ENCODE peak calls at places on chromosomes 5 and 9, in nine cellular contexts. Q is lower leg skin; U is cardiac muscle cell; X is uterus; O is CD4-positive, alpha-beta T cell; H is foreskin keratinocyte; C is HCT116; D is pancreas; L is BJ. K is an unnamed sample.

GRCh38 chr5:4831325-4831724 is 308.8 kb upstream of the ADAMTS16 start:
- DNase-seq in O (no peak), U (no peak), Q (no peak), H (no peak), D (no peak), C (no peak), L (no peak), X (no peak), K (no peak)

GRCh38 chr5:143217065-143217803 is 186.3 kb downstream of the NR3C1 start:
- DNase-seq in X (no peak), L (no peak), Q (no peak), D (no peak), U (no peak), C (no peak), O (no peak), H (peak), K (peak)

GRCh38 chr9:126979461-126979860 is 64.9 kb downstream of the RALGPS1 start:
- DNase-seq in D (no peak), Q (peak), O (no peak), H (peak), L (no peak), U (no peak), C (no peak), X (no peak), K (no peak)

GRCh38 chr5:45454114-45454513 is 242.1 kb downstream of the HCN1 start:
- DNase-seq in Q (no peak), L (no peak), D (no peak), X (no peak), O (no peak), C (peak), U (peak), H (no peak), K (no peak)

GRCh38 chr5:53249529-53249928 is 140.0 kb upstream of the MOCS2 start:
- DNase-seq in X (no peak), L (peak), D (no peak), C (no peak), U (no peak), O (no peak), H (peak), Q (no peak), K (no peak)

GRCh38 chr9:108286807-108287206 is 569.0 kb downstream of the ACTL7B start:
- DNase-seq in C (no peak), H (no peak), O (no peak), L (no peak), U (no peak), D (no peak), X (no peak), Q (no peak), K (no peak)

GRCh38 chr5:135829681-135830383 is 4.6 kb upstream of the SLC25A48 start:
- DNase-seq in C (peak), Q (peak), H (peak), U (peak), D (no peak), O (no peak), L (no peak), X (no peak), K (peak)

GRCh38 chr9:110050925-110051355 is 157.0 kb downstream of the C9orf152 start:
- DNase-seq in X (peak), C (peak), L (peak), H (peak), O (no peak), Q (peak), D (no peak), U (no peak), K (no peak)

GRCh38 chr5:158590936-158591863 is 508.5 kb downstream of the EBF1 start:
- DNase-seq in C (no peak), L (peak), X (peak), U (peak), Q (no peak), D (no peak), O (no peak), H (peak), K (no peak)

GRCh38 chr9:22142681-22143080 is 133.6 kb upstream of the CDKN2B start:
- DNase-seq in D (no peak), L (no peak), O (no peak), H (peak), C (no peak), Q (no peak), X (no peak), U (no peak), K (no peak)

GRCh38 chr9:135184661-135185459 is 97.4 kb downstream of the OLFM1 start:
- DNase-seq in H (no peak), U (no peak), L (no peak), D (peak), Q (no peak), O (no peak), X (no peak), C (no peak), K (no peak)

GRCh38 chr5:109989994-109990722 is 300.4 kb downstream of the MAN2A1 start:
- DNase-seq in U (no peak), Q (no peak), H (no peak), C (no peak), L (no peak), O (no peak), X (no peak), D (no peak), K (no peak)

GRCh38 chr5:135645336-135645735 is 66.5 kb upstream of the CXCL14 start:
- DNase-seq in U (no peak), H (peak), L (no peak), D (no peak), Q (peak), C (no peak), O (no peak), X (no peak), K (no peak)

GRCh38 chr5:175471628-175472027 is 6.7 kb upstream of the SFXN1 start:
- DNase-seq in L (no peak), O (no peak), D (no peak), Q (no peak), X (no peak), H (no peak), U (no peak), C (no peak), K (no peak)

GRCh38 chr9:70510157-70510770 is 95.8 kb upstream of the KLF9 start:
- DNase-seq in D (no peak), L (no peak), U (peak), X (no peak), O (peak), Q (no peak), H (no peak), C (peak), K (no peak)

GRCh38 chr5:99169309-99169708 is 240.5 kb upstream of the CHD1 start:
- DNase-seq in O (no peak), L (no peak), H (no peak), X (no peak), Q (no peak), U (peak), D (no peak), C (peak), K (no peak)
- TF ChIP-seq CTCF in O (no peak), L (peak), H (peak), X (no peak), Q (no peak), U (peak), D (no peak), C (peak), K (no peak)

GRCh38 chr5:176596689-176597416 is 13.1 kb downstream of the GPRIN1 start:
- DNase-seq in H (no peak), X (no peak), U (peak), Q (no peak), D (peak), C (no peak), L (no peak), O (peak), K (no peak)
- TF ChIP-seq CTCF in H (peak), X (peak), U (peak), Q (no peak), D (no peak), C (no peak), L (no peak), O (peak), K (no peak)

GRCh38 chr9:34279431-34279830 is 49.6 kb downstream of the KIF24 start:
- DNase-seq in X (peak), D (no peak), O (no peak), C (no peak), H (peak), Q (no peak), L (no peak), U (no peak), K (no peak)
- TF ChIP-seq CTCF in X (no peak), D (no peak), O (no peak), C (no peak), H (no peak), Q (no peak), L (no peak), U (no peak), K (no peak)

GRCh38 chr5:61768692-61769281 is 436.7 kb downstream of the ZSWIM6 start:
- DNase-seq in Q (no peak), C (peak), H (peak), X (no peak), L (no peak), U (peak), D (no peak), O (no peak), K (no peak)
- TF ChIP-seq CTCF in Q (no peak), C (peak), H (peak), X (no peak), L (peak), U (peak), D (peak), O (no peak), K (no peak)

GRCh38 chr5:121752149-121752548 is 99.5 kb upstream of the FTMT start:
- DNase-seq in C (no peak), O (no peak), D (no peak), Q (no peak), L (no peak), X (no peak), H (no peak), U (no peak), K (no peak)
- TF ChIP-seq CTCF in C (no peak), O (no peak), D (no peak), Q (no peak), L (no peak), X (no peak), H (no peak), U (no peak), K (no peak)

GRCh38 chr5:91264311-91265051 is 118.6 kb downstream of the ARRDC3 start:
- DNase-seq in L (no peak), O (no peak), X (no peak), H (no peak), Q (no peak), D (no peak), U (no peak), C (no peak), K (no peak)

GRCh38 chr5:91269198-91269597 is 113.9 kb downstream of the ARRDC3 start:
- DNase-seq in X (no peak), Q (no peak), O (no peak), L (no peak), U (no peak), D (no peak), H (no peak), C (no peak), K (no peak)

GRCh38 chr5:91271999-91272398 is 111.1 kb downstream of the ARRDC3 start:
- DNase-seq in X (no peak), C (no peak), Q (no peak), U (no peak), D (no peak), L (no peak), H (no peak), O (no peak), K (no peak)

GRCh38 chr5:91263898-91264297 is 119.2 kb downstream of the ARRDC3 start:
- DNase-seq in H (no peak), Q (no peak), L (no peak), C (no peak), O (no peak), U (no peak), X (no peak), D (no peak), K (no peak)

GRCh38 chr5:91266184-91266705 is 116.9 kb downstream of the ARRDC3 start:
- DNase-seq in L (no peak), C (peak), H (peak), D (no peak), X (no peak), O (no peak), U (no peak), Q (no peak), K (no peak)
- TF ChIP-seq CTCF in L (no peak), C (no peak), H (peak), D (peak), X (peak), O (no peak), U (peak), Q (no peak), K (no peak)

K was measured in coronary artery.